ENCODE peak calls at places on chromosomes 12 and 14, in eight cellular contexts. A, G, E, T, W, U, K and D are unnamed samples. For H3K9me3, the result is how much of the 10 kb centered on the place peaks cover.

GRCh38 chr14:78022059-78022458 is 148.1 kb upstream of the NRXN3 start:
- DNase-seq in U (peak), K (no peak), G (no peak), T (peak), A (peak), W (peak), E (peak), D (peak)

GRCh38 chr12:1768585-1768984 is 51.8 kb upstream of the LRTM2 start:
- DNase-seq in G (no peak), T (no peak), E (no peak), U (no peak), W (no peak), K (no peak), A (no peak), D (no peak)

GRCh38 chr12:102645968-102646367 is 165.6 kb upstream of the IGF1 start:
- DNase-seq in U (no peak), W (no peak), E (no peak), T (no peak), G (no peak), A (no peak), K (no peak), D (no peak)

GRCh38 chr14:70339970-70340369 is 19.5 kb downstream of the COX16 start:
- DNase-seq in T (no peak), W (no peak), A (no peak), E (no peak), U (no peak), G (no peak), K (no peak), D (no peak)

GRCh38 chr12:53461059-53461458 is 9.2 kb downstream of the PCBP2 start:
- DNase-seq in K (no peak), A (no peak), T (no peak), U (no peak), E (no peak), W (no peak), G (no peak), D (no peak)

GRCh38 chr14:89455412-89455811 is 38.4 kb upstream of the FOXN3 start:
- DNase-seq in A (no peak), W (no peak), K (no peak), T (no peak), E (peak), G (no peak), U (peak), D (peak)

GRCh38 chr12:89497467-89497866 is 27.1 kb downstream of the GALNT4 start:
- DNase-seq in A (peak), U (no peak), G (no peak), E (no peak), W (no peak), K (no peak), T (no peak), D (no peak)

GRCh38 chr12:2812290-2813213 is at the start of gene ITFG2:
- DNase-seq in G (peak), T (peak), E (peak), A (peak), U (peak), W (peak), K (peak), D (peak)

GRCh38 chr14:88289214-88289613 is 33.9 kb downstream of the KCNK10 start:
- DNase-seq in K (no peak), U (no peak), T (no peak), W (no peak), G (no peak), E (no peak), A (peak), D (no peak)

GRCh38 chr12:100908501-100908900 is 113.9 kb downstream of the ANO4 start:
- DNase-seq in W (no peak), A (peak), T (no peak), K (no peak), E (no peak), G (no peak), U (no peak), D (no peak)

GRCh38 chr14:81206115-81206514 is 14.6 kb downstream of the GTF2A1 start:
- DNase-seq in E (no peak), G (no peak), U (no peak), K (no peak), A (peak), W (no peak), T (no peak), D (no peak)

GRCh38 chr12:94732367-94732990 is 82.1 kb upstream of the TMCC3 start:
- DNase-seq in A (no peak), E (no peak), W (no peak), U (peak), K (no peak), G (no peak), T (no peak), D (no peak)

GRCh38 chr14:89443002-89443660 is 26.1 kb upstream of the FOXN3 start:
- DNase-seq in G (no peak), U (no peak), A (peak), W (no peak), K (no peak), T (no peak), E (no peak), D (no peak)

GRCh38 chr12:112314981-112315380 is 67.2 kb downstream of the HECTD4 start:
- DNase-seq in G (no peak), T (no peak), E (no peak), W (no peak), A (peak), U (no peak), K (no peak), D (no peak)

GRCh38 chr12:69136931-69137613 is 102.3 kb upstream of the CPSF6 start:
- DNase-seq in K (no peak), U (no peak), T (no peak), A (no peak), E (no peak), G (no peak), W (no peak), D (no peak)

GRCh38 chr12:116717466-116718457 is 20.1 kb downstream of the SPRING1 start:
- DNase-seq in T (no peak), W (no peak), U (peak), G (no peak), A (peak), E (no peak), K (no peak), D (no peak)

GRCh38 chr12:14950421-14950820 is 11.0 kb downstream of the ARHGDIB start:
- DNase-seq in K (no peak), G (no peak), U (no peak), E (no peak), W (no peak), A (no peak), T (no peak), D (no peak)

GRCh38 chr14:78240567-78240966 is 70.4 kb downstream of the NRXN3 start:
- DNase-seq in K (no peak), W (no peak), U (no peak), T (no peak), G (no peak), A (no peak), E (no peak), D (no peak)

GRCh38 chr14:40312296-40312695 is 880.1 kb upstream of the FBXO33 start:
- DNase-seq in U (no peak), W (no peak), K (no peak), G (no peak), T (no peak), A (no peak), E (no peak), D (no peak)

GRCh38 chr12:42725839-42726238 is 136.3 kb upstream of the PRICKLE1 start:
- DNase-seq in T (no peak), A (peak), U (no peak), W (no peak), E (no peak), G (no peak), K (no peak), D (no peak)

GRCh38 chr12:62328296-62328921 is 68.2 kb downstream of the USP15 start:
- DNase-seq in E (no peak), A (no peak), T (no peak), W (no peak), U (no peak), K (no peak), G (no peak), D (no peak)

GRCh38 chr12:104680070-104680469 is 223.3 kb downstream of the CHST11 start:
- DNase-seq in A (peak), U (no peak), G (no peak), W (no peak), T (no peak), K (no peak), E (no peak), D (no peak)

GRCh38 chr12:11827096-11827841 is 177.8 kb downstream of the ETV6 start:
- DNase-seq in K (no peak), U (peak), W (no peak), G (no peak), E (no peak), T (no peak), A (no peak), D (no peak)

GRCh38 chr14:34424488-34424887 is 37.6 kb downstream of the SPTSSA start:
- DNase-seq in T (no peak), U (no peak), G (no peak), W (no peak), A (no peak), K (no peak), E (no peak), D (no peak)

GRCh38 chr14:104393898-104394605 is 185.5 kb upstream of the C14orf180 start:
- DNase-seq in K (no peak), G (no peak), T (no peak), A (no peak), U (peak), W (peak), E (peak), D (peak)

GRCh38 chr14:90107789-90108188 is 46.0 kb downstream of the KCNK13 start:
- DNase-seq in W (no peak), K (no peak), E (no peak), T (no peak), U (no peak), G (no peak), A (no peak), D (no peak)

GRCh38 chr12:46110220-46110700 is 119.9 kb upstream of the SCAF11 start:
- DNase-seq in K (no peak), U (no peak), G (peak), A (no peak), T (no peak), E (peak), W (no peak), D (peak)

GRCh38 chr12:93785262-93786010 is 108.3 kb downstream of the CRADD start:
- DNase-seq in T (peak), U (peak), W (no peak), K (no peak), E (no peak), A (peak), G (no peak), D (no peak)

GRCh38 chr14:92495041-92495440 is 18.5 kb upstream of the RIN3 start:
- DNase-seq in T (no peak), A (peak), K (no peak), G (no peak), E (no peak), W (no peak), U (peak), D (no peak)

GRCh38 chr12:47725893-47726292 is 603 bp upstream of the ENDOU start:
- DNase-seq in K (no peak), W (no peak), E (no peak), A (peak), G (peak), T (no peak), U (no peak), D (no peak)

GRCh38 chr12:108193922-108194321 is 64.8 kb downstream of the WSCD2 start:
- DNase-seq in U (peak), E (no peak), T (peak), K (no peak), A (peak), W (no peak), G (no peak), D (no peak)

GRCh38 chr12:99427104-99427503 is 220.4 kb upstream of the GARIN6 start:
- DNase-seq in K (no peak), E (no peak), T (no peak), G (no peak), W (no peak), U (no peak), A (no peak), D (no peak)

GRCh38 chr12:120353136-120353535 is 15.8 kb downstream of the MSI1 start:
- DNase-seq in A (no peak), K (no peak), W (no peak), E (no peak), T (no peak), G (peak), U (no peak), D (no peak)

GRCh38 chr12:7130791-7131501 is 775 bp downstream of the CLSTN3 start:
- DNase-seq in T (peak), E (peak), G (no peak), U (peak), K (no peak), A (peak), W (peak), D (peak)

GRCh38 chr12:123445388-123446344 is 9.2 kb upstream of the RILPL2 start:
- DNase-seq in A (peak), K (no peak), U (no peak), G (peak), W (peak), T (no peak), E (peak), D (no peak)

GRCh38 chr14:50083467-50084337 is 32.7 kb downstream of the VCPKMT start:
- DNase-seq in A (peak), K (no peak), U (no peak), W (peak), E (no peak), G (no peak), T (no peak), D (no peak)

GRCh38 chr12:16350682-16351081 is 3.2 kb downstream of the MGST1 start:
- DNase-seq in K (no peak), W (peak), A (peak), G (no peak), U (no peak), E (no peak), T (no peak), D (no peak)

GRCh38 chr12:124369055-124369900 is 74.4 kb downstream of the RFLNA start:
- DNase-seq in E (peak), G (peak), K (no peak), A (peak), W (peak), T (no peak), U (peak), D (peak)

GRCh38 chr14:91363776-91364523 is 53.7 kb downstream of the CCDC88C start:
- DNase-seq in E (no peak), A (no peak), T (peak), W (no peak), U (no peak), K (no peak), G (no peak), D (no peak)

GRCh38 chr14:91366749-91367148 is 50.9 kb downstream of the CCDC88C start:
- DNase-seq in T (no peak), W (no peak), E (no peak), G (no peak), K (no peak), A (no peak), U (no peak), D (no peak)

GRCh38 chr14:91367173-91368171 is 50.1 kb downstream of the CCDC88C start:
- DNase-seq in K (no peak), A (peak), U (no peak), T (no peak), W (peak), G (no peak), E (peak), D (no peak)

GRCh38 chr14:91365552-91365951 is 52.1 kb downstream of the CCDC88C start:
- DNase-seq in A (no peak), W (no peak), K (no peak), E (no peak), T (no peak), U (no peak), G (no peak), D (no peak)

GRCh38 chr14:91364524-91365270 is 52.9 kb downstream of the CCDC88C start:
- DNase-seq in W (no peak), U (no peak), G (no peak), T (peak), A (no peak), E (no peak), K (no peak), D (no peak)
- H3K4me3 ChIP-seq in W (no peak), U (no peak), G (no peak), T (no peak), A (no peak), E (no peak), K (no peak), D (no peak)

GRCh38 chr12:111251099-111251498 is 117.8 kb downstream of the PHETA1 start:
- DNase-seq in A (no peak), T (no peak), W (no peak), K (no peak), G (no peak), E (no peak), U (no peak), D (no peak)
- TF ChIP-seq CTCF in A (no peak), T (no peak), W (no peak), K (no peak), G (no peak), E (no peak), U (no peak), D (no peak)

GRCh38 chr12:77107121-77107520 is 41.8 kb upstream of the E2F7 start:
- DNase-seq in W (no peak), T (no peak), G (no peak), A (no peak), K (no peak), E (no peak), U (no peak), D (no peak)
- H3K9me3 ChIP-seq in W (under half), T (under half), G (under half), A (under half), K (under half), E (under half), U (under half), D (under half)

GRCh38 chr12:67827820-67828383 is 161.3 kb upstream of the IFNG-AS1 start:
- DNase-seq in K (no peak), U (no peak), E (no peak), G (no peak), A (peak), T (no peak), W (no peak), D (peak)
- H3K4me3 ChIP-seq in K (peak), U (peak), E (peak), G (no peak), A (peak), T (no peak), W (peak), D (no peak)

DNA sequence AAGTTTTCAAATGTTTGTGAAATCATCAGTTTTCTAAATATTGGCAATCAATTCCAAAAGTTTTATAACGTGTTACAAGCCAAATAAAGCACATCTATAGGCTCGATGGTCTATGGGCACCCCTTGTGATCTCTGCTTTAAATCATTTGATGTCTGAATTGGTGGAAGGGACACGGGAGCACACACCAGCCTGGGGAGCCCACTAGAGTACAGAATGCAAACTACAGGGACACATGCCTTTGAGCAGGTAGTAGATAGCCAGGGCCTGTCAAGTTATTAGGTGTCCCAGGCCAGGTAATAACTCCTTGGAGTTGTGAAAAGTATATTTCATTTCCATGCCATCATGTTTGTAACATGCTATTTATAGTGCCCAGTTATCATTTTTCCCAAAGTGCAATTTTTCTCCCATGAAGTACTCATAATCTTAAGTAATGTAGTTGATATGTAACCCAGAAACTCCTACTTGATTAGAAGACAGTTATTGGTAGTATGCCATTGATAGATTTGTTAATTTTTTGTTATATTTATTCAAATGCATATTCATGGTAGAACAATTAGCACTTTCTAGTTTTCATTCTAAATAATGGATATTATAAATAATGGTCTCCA is 97.0 kb upstream of the FGD4 start:
- DNase-seq in W (no peak), K (no peak), G (no peak), T (peak), E (no peak), A (no peak), U (no peak), D (peak)
- TF ChIP-seq CTCF in W (peak), K (peak), G (peak), T (peak), E (no peak), A (peak), U (no peak), D (no peak)

GRCh38 chr14:105903971-105904370 is 377.6 kb downstream of the TMEM121 start:
- DNase-seq in K (no peak), W (no peak), U (no peak), G (peak), T (no peak), A (no peak), E (no peak), D (no peak)
- H3K9me3 ChIP-seq in K (under half), W (under half), U (under half), G (under half), T (under half), A (under half), E (under half), D (under half)

GRCh38 chr12:51863363-51863920 is 14.9 kb upstream of the FIGNL2 start:
- DNase-seq in E (no peak), W (peak), U (no peak), A (no peak), T (no peak), G (no peak), K (no peak), D (no peak)
- H3K4me3 ChIP-seq in E (peak), W (peak), U (peak), A (no peak), T (no peak), G (no peak), K (peak), D (no peak)

GRCh38 chr12:65741662-65742480 is 82.4 kb upstream of the HMGA2 start:
- DNase-seq in G (peak), W (no peak), T (peak), E (no peak), K (no peak), U (no peak), A (peak), D (no peak)
- TF ChIP-seq CTCF in G (no peak), W (no peak), T (no peak), E (no peak), K (no peak), U (no peak), A (peak), D (no peak)

GRCh38 chr12:110568752-110569151 is 14.4 kb downstream of the PPTC7 start:
- DNase-seq in G (no peak), T (no peak), E (no peak), W (no peak), A (no peak), K (no peak), U (no peak), D (no peak)
- H3K9me3 ChIP-seq in G (under half), T (under half), E (under half), W (under half), A (under half), K (under half), U (under half), D (under half)